ENCODE peak calls at places on chromosomes 11 and 22, in ten cellular contexts. C, B, Z, V, O, E, K, H, T and F are unnamed samples.
A peak's percentile ranks its signal among the peaks of the same experiment; 100 is the strongest.

GRCh38 chr11:133082851-133083488 is 449.3 kb downstream of the OPCML start:
- DNase-seq in Z (peak; percentile 95), V (peak; percentile 75), H (peak; percentile 68), O (peak; percentile 68), T (peak; percentile 77), B (no peak), C (peak; percentile 45), K (peak; percentile 75), E (peak; percentile 74), F (no peak)

GRCh38 chr22:20033045-20033706 is 12.3 kb downstream of the TANGO2 start:
- DNase-seq in O (peak; percentile 89), K (no peak), B (no peak), H (peak; percentile 71), V (peak; percentile 73), T (peak; percentile 63), C (no peak), Z (peak; percentile 70), E (no peak), F (no peak)

GRCh38 chr11:125351045-125351867 is 144.8 kb downstream of the FEZ1 start:
- DNase-seq in H (no peak), C (no peak), K (no peak), O (no peak), T (no peak), V (no peak), B (no peak), Z (no peak), E (no peak), F (no peak)

GRCh38 chr22:40238425-40239344 is 61.0 kb downstream of the TNRC6B start:
- DNase-seq in T (peak; percentile 33), Z (no peak), C (peak; percentile 74), H (no peak), O (peak; percentile 54), K (no peak), E (peak; percentile 59), V (no peak), B (peak; percentile 85), F (peak; percentile 91)

GRCh38 chr11:8808226-8808585 is 102.8 kb upstream of the AKIP1 start:
- DNase-seq in B (no peak), H (no peak), T (no peak), K (no peak), O (no peak), C (no peak), V (no peak), Z (no peak), E (no peak), F (no peak)

GRCh38 chr22:28064941-28065340 is 145.9 kb upstream of the PITPNB start:
- DNase-seq in E (no peak), H (no peak), O (no peak), T (no peak), K (no peak), Z (no peak), V (no peak), C (no peak), B (no peak), F (no peak)

GRCh38 chr11:71434576-71435130 is 13.5 kb downstream of the DHCR7 start:
- DNase-seq in C (no peak), K (no peak), Z (no peak), T (no peak), B (no peak), E (no peak), O (no peak), H (no peak), V (no peak), F (no peak)

GRCh38 chr22:44931077-44931540 is 78.7 kb downstream of the PHF21B start:
- DNase-seq in T (no peak), Z (peak; percentile 97), B (no peak), H (no peak), O (peak; percentile 77), E (no peak), C (no peak), V (peak; percentile 78), K (no peak), F (no peak)

DNA sequence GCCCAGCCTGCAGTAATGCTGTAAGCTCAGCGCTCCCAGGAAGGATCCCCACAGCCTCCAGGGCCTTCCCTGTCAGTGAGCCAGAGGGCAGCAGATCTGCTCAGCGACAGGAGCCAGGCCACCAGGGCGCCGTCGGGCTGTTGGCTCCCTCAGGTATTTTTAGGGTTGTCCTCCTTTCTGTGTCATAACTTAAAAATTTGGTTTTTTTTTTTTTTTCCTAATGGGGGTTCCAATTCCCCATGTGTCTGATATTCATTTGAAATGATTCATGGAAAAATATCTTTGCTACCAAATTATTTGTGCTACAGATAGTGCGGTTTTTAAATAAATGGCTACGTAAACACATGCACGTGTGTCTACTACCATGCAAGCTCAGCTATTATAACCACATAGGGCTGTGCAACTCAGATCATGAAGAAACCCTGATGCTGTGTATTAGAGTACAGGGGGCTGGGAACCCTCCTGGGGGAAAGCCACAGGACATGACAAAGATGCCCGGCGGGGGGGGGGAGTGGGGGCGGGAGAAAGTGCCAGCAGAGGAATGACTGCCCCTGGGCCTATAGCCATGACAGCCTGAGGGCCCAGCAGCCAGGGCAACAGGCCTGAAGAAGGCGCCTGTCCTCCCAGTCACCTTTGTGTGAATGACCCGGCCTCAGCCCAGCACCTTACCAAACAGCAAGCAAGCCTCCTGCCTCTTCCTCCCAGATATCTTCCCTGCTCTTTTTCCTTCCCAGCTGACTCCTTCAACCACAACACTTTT is 89.3 kb downstream of the NAT10 start:
- DNase-seq in E (no peak), B (no peak), O (no peak), K (no peak), Z (peak; percentile 52), H (no peak), C (no peak), T (no peak), V (no peak), F (no peak)
- TF ChIP-seq CTCF in E (no peak), B (no peak), O (no peak), K (no peak), Z (no peak), H (no peak), C (no peak), T (no peak), V (no peak), F (no peak)

GRCh38 chr11:96215094-96215782 is 127.8 kb downstream of the MAML2 start:
- DNase-seq in T (no peak), K (no peak), C (peak; percentile 81), E (no peak), B (peak; percentile 44), H (no peak), V (no peak), Z (no peak), O (no peak), F (no peak)
- H3K4me3 ChIP-seq in T (no peak overlapping the region), K (no peak overlapping the region), C (no peak overlapping the region), E (no peak overlapping the region), B (no peak overlapping the region), H (no peak overlapping the region), V (no peak overlapping the region), Z (no peak overlapping the region), O (no peak overlapping the region), F (no peak overlapping the region)

DNA sequence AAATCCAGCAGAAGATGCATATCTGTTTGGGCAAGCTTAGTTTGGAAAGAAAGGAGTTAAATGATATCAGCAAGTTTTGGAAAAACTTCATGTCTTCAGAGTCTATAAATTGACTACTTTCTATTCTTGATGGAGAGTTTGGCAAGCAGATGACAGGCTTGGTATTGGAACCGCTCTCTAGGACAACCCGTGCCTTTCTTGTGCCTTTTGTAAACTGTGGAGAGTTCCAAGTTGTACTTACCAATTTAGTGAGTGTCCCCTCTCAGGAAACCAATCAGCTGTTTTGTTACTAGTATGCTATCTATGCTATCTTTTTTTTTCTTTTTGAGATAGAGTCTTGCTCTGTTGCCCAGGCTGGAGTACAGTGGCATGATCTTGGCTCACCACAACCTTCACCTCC is 43.7 kb upstream of the CTTN start:
- DNase-seq in C (no peak), V (no peak), E (no peak), K (no peak), H (no peak), B (no peak), T (no peak), Z (no peak), O (no peak), F (no peak)
- H3K36me3 ChIP-seq in C (peaks cover 12% of the 10 kb centered on the region), V (peaks cover 75% of the 10 kb centered on the region), E (peaks cover 78% of the 10 kb centered on the region), K (peaks cover 77% of the 10 kb centered on the region), H (peaks cover 25% of the 10 kb centered on the region), B (peaks cover 62% of the 10 kb centered on the region), T (peaks cover 93% of the 10 kb centered on the region), Z (peaks cover 35% of the 10 kb centered on the region), O (no peaks in the 10 kb centered on the region), F (peaks cover 18% of the 10 kb centered on the region)

DNA sequence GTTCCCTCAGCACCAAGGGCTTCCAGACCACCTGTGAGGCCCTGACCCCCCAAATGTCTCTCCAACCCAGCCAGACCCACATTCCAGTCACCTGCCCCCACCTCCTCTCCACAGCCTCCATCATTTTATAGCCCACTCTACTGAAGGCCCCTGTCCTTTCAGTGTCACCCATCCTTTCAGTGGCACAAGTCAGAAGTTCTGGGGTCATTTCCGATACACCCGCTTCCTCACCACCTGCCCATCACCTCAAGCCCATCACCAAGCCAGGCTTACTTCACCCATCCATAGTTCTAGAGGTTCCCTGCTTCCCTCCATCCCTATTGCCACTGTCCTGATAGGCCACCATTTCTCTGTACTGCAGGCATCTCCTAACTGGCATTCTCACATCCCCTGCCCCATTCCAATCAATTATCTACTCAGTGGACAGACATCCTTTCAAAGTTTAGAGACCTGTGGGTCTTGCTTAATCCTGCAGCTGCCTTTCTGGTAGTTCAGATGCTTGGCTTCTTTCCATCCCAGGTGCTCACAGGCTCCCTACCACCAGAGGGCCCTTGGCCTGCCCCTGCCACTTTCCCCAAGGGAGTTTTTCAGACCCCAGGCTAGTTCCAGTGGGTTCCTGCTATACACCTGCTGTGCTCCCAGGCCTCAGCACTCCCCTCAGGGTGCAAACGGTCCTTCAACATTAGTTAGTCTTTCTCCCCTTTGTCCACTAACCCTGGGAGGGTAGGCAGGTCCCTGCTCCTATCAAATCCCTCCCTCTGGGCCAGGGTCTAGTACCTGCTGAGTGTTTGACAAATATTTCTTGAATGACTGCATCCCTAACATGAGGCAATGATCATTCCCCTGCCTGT is 7.6 kb downstream of the KCNQ1OT1 start:
- DNase-seq in V (no peak), C (no peak), K (peak; percentile 54), Z (no peak), E (no peak), O (no peak), B (peak; percentile 43), H (peak; percentile 67), T (no peak), F (peak; percentile 23)
- TF ChIP-seq CTCF in V (no peak), C (peak; percentile 19), K (peak; percentile 70), Z (peak; percentile 18), E (no peak), O (no peak), B (peak; percentile 62), H (no peak), T (no peak), F (peak; percentile 67)